ENCODE peak calls at places on chromosomes 1 and 21, in five cellular contexts. P is MM.1S, K is endothelial cell of umbilical vein, W is fibroblast of lung, Y is H9. H is an unnamed sample. For H4K20me1, the result is how much of the 10 kb centered on the place peaks cover.

GRCh38 chr21:38849776-38850175 is 44.0 kb downstream of the ETS2 start:
- DNase-seq in P (no peak), K (peak), W (no peak), Y (no peak), H (no peak)

GRCh38 chr1:30251451-30251850 is 471.9 kb downstream of the MATN1 start:
- DNase-seq in P (no peak), K (no peak), W (no peak), Y (no peak), H (no peak)

GRCh38 chr1:171257207-171258052 is 9.1 kb downstream of the FMO1 start:
- DNase-seq in P (peak), K (no peak), W (peak), Y (no peak), H (no peak)

GRCh38 chr1:115436596-115436995 is 98.5 kb upstream of the NGF start:
- DNase-seq in P (no peak), K (no peak), W (no peak), Y (no peak), H (no peak)

GRCh38 chr1:184791199-184791935 is 36.7 kb upstream of the EDEM3 start:
- DNase-seq in P (no peak), K (peak), W (peak), Y (no peak), H (no peak)

GRCh38 chr1:109823543-109824348 is 60.0 kb upstream of the EPS8L3 start:
- DNase-seq in P (no peak), K (no peak), W (peak), Y (no peak), H (peak)

GRCh38 chr1:94314222-94314858 is 77.0 kb upstream of the ARHGAP29 start:
- DNase-seq in P (no peak), K (no peak), W (no peak), Y (no peak), H (no peak)

GRCh38 chr1:203306970-203307541 is 1.7 kb downstream of the BTG2 start:
- DNase-seq in P (peak), K (peak), W (peak), Y (no peak), H (no peak)

GRCh38 chr1:27496604-27497155 is 6.7 kb upstream of the WASF2 start:
- DNase-seq in P (no peak), K (no peak), W (peak), Y (peak), H (no peak)

GRCh38 chr1:40630488-40631223 is 34.8 kb downstream of the RIMS3 start:
- DNase-seq in P (peak), K (peak), W (no peak), Y (peak), H (no peak)

DNA sequence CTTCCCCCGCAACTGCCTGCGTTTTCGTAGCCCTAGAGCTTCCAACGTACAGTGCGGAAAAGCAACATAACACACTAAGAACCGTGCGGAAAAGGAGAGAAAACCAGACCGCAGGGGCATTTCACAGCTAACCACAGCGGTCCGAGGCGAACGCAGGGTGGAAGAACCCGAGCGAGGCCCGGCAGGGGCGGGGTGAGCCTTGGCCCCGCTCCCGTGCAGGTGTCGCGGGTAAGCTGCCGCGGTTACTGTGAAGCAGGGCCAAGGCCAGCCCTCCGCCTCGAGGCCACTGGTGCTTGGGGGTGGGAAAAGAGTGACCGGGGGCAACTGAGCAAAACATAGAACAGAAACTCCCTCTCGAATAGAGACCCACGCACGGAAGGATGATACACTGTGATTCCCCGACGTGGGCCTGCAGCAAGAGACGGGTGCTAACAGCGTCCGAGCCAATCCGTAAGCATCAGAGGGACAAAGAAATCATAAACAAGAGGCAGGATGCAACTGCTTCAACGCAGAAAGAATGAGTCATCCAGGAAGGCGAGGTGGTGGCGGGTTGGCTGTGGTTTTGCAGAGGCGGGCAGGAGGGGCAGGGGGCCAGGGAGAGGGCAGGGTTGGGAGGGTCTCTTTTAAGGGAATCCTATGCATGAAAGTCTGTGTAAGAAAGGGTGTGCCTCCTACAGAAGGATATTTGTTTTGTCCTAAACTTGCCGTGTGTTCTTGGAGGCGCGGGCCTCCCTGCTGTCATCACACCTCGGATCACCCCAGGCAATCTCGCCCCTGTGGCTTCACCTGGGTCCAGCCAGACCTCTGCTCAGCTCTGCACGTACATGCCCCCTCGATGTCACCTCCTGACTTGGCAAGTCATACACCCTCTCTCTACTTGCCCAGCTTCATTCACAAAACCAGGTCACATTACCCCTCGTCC is 7.3 kb downstream of the GNG4 start:
- DNase-seq in P (no peak), K (peak), W (peak), Y (peak), H (peak)
- H4K20me1 ChIP-seq in P (under half), K (under half), W (under half), Y (under half), H (under half)

GRCh38 chr21:32756096-32756495 is 15.5 kb downstream of the PAXBP1 start:
- DNase-seq in P (no peak), K (no peak), W (no peak), Y (no peak), H (no peak)

GRCh38 chr21:32749662-32750061 is 21.8 kb upstream of the SYNJ1 start:
- DNase-seq in P (no peak), K (no peak), W (no peak), Y (no peak), H (no peak)

GRCh38 chr21:32757804-32758203 is 13.8 kb downstream of the PAXBP1 start:
- DNase-seq in P (no peak), K (no peak), W (no peak), Y (no peak), H (no peak)

GRCh38 chr21:32750405-32750804 is 21.1 kb downstream of the PAXBP1 start:
- DNase-seq in P (no peak), K (no peak), W (no peak), Y (no peak), H (no peak)

GRCh38 chr21:32753818-32754610 is 17.5 kb downstream of the PAXBP1 start:
- DNase-seq in P (no peak), K (no peak), W (no peak), Y (no peak), H (no peak)
- H3K27ac ChIP-seq in P (no peak), K (no peak), W (no peak), Y (no peak), H (no peak)

GRCh38 chr1:182410620-182411273 is 10.3 kb upstream of the TEDDM1 start:
- DNase-seq in P (no peak), K (no peak), W (no peak), Y (no peak), H (no peak)

GRCh38 chr1:182406006-182406405 is 5.5 kb upstream of the TEDDM1 start:
- DNase-seq in P (no peak), K (no peak), W (no peak), Y (no peak), H (no peak)

GRCh38 chr1:182407724-182408123 is 7.3 kb upstream of the TEDDM1 start:
- DNase-seq in P (no peak), K (no peak), W (no peak), Y (no peak), H (no peak)

GRCh38 chr1:182410138-182410537 is 9.7 kb upstream of the TEDDM1 start:
- DNase-seq in P (no peak), K (no peak), W (no peak), Y (no peak), H (no peak)

DNA sequence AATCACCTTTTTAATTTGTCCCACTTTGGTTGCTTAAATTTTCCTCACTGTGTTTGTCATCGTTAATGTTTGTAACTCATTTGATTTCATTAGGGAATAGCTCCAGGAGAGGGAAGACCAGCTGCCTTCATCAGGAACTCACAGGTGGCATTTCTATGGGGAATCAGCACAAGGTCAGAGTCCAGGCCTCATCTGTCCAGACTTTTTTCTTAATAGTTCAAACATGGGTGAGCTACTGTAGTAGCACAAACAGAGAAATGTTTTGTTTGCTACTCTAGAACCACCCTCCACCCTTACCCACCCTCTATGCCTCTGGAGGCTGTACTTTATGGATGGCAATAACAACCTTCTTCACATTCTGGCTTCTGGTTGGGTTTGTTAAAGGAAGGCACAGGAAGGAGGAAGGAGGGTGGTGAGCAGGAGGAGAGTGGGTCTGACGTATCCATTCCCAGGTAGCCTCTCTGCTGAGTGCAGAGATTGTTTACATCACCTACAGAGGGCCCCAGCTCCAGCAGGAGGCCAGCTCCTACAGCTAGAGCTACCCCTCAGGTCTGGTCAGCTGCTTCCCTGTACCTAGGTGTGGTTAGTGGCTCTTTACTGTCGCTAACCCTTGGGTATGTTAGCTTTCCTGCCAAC is 8.1 kb upstream of the TEDDM1 start:
- DNase-seq in P (no peak), K (no peak), W (no peak), Y (peak), H (no peak)
- TF ChIP-seq CTCF in P (no peak), K (no peak), W (no peak), Y (no peak), H (no peak)

DNA sequence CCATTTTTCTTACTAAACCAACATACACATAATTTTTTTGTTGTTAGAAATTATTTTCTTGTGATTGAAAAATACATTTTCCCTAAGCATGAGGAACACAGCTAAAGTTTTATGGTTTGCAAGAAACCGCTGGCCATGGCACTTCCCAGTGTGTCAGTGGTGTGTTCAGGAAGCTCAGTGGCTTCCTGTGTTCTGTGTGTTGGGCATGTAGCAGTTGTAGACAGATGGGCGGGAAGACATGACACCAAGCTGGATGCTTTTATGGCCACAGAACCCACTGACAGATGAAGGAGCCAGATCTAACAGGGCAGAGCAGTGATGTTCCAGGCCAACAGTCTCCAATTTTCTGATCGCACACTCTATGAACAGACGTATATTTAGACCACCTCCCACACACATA is 119.8 kb downstream of the GALNT2 start:
- DNase-seq in P (peak), K (no peak), W (no peak), Y (no peak), H (no peak)
- H4K20me1 ChIP-seq in P (under half), K (under half), W (under half), Y (under half), H (under half)

DNA sequence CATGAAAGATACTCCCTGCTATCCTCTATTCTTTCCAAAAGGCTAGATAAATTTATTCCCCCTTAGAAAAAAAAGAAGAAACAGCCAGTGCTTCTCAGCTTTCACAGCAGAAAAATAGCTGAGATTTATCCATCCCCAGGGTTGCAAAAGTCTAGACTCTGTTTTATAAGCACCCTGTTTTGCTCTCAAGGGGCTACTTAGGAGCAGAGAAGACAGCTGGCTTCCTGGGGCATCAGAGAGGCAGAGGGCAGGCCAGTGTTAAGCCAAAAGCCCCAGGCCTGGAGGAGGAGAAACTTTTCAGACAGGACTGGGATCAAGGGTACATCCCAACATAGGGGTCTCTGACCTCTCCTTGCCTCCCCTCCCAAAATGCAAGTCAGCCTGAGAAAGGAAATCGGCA is 3.9 kb downstream of the LAMB3 start:
- DNase-seq in P (no peak), K (no peak), W (no peak), Y (no peak), H (no peak)
- H3K27ac ChIP-seq in P (no peak), K (no peak), W (no peak), Y (no peak), H (peak)

GRCh38 chr1:42312576-42313212 is 22.3 kb downstream of the FOXJ3 start:
- DNase-seq in P (no peak), K (no peak), W (no peak), Y (no peak), H (no peak)

GRCh38 chr1:42313970-42314369 is 21.1 kb downstream of the FOXJ3 start:
- DNase-seq in P (no peak), K (no peak), W (no peak), Y (no peak), H (no peak)

GRCh38 chr1:42311897-42312296 is 23.1 kb downstream of the FOXJ3 start:
- DNase-seq in P (no peak), K (no peak), W (no peak), Y (no peak), H (no peak)

GRCh38 chr1:42306977-42307376 is 28.1 kb downstream of the FOXJ3 start:
- DNase-seq in P (no peak), K (no peak), W (no peak), Y (no peak), H (no peak)

GRCh38 chr1:42311138-42311537 is 23.9 kb downstream of the FOXJ3 start:
- DNase-seq in P (no peak), K (no peak), W (no peak), Y (no peak), H (no peak)
- TF ChIP-seq CTCF in P (no peak), K (no peak), W (no peak), Y (no peak), H (no peak)

DNA sequence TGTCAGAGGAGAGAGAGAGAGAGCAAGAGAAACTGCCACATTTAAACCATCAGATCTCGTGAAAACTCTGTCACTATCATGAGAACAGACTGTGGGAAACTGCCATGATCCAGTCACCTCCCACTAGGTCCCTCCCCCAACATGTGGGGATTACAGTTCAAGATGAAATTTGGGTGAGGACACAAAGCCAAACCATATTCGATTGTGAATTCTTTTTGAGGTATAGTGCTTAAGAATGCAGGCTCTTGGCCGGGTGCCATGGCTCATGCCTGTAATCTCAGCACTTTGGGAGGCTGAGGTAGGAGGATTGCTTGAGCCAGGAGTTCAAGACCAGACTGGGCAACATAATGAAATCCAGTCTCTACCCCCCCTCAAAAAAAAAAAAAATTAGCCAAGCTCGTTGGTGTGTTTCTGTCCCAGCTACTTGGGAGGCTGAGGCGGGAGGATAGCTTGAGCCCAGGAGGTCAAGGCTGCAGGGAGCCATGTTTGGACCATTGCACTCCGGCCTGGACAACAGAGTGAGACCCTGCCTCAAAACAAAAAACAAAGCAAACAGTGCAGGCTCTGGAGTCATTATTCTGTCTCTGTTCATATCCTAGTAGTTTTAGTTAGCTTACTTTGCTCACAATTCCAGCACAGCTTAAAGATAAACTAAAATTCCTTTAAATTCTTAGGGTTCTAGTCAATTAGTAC is 6.1 kb downstream of the ZCCHC17 start:
- DNase-seq in P (no peak), K (no peak), W (peak), Y (no peak), H (no peak)
- H4K20me1 ChIP-seq in P (under half), K (under half), W (under half), Y (under half), H (under half)

DNA sequence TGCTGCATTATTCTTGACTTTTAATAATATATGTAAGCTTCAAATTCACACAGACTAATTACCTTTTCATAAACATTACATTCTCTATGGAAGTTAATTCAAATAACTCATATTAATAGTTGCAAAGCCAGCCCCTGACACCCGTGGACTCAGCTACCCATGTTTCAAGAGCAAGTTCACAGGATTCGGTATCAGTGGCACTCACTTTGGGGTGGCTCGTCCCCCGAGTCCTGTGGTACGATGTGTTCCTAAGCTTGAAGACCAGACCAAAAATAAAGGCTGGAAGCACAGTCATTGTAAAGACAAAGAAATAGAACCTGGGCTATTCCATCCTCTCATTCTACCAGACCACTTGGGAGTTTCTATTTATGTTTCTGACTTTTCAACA is 70.9 kb downstream of the ITPKB start:
- DNase-seq in P (no peak), K (no peak), W (no peak), Y (no peak), H (no peak)
- H3K27ac ChIP-seq in P (no peak), K (no peak), W (no peak), Y (no peak), H (no peak)

DNA sequence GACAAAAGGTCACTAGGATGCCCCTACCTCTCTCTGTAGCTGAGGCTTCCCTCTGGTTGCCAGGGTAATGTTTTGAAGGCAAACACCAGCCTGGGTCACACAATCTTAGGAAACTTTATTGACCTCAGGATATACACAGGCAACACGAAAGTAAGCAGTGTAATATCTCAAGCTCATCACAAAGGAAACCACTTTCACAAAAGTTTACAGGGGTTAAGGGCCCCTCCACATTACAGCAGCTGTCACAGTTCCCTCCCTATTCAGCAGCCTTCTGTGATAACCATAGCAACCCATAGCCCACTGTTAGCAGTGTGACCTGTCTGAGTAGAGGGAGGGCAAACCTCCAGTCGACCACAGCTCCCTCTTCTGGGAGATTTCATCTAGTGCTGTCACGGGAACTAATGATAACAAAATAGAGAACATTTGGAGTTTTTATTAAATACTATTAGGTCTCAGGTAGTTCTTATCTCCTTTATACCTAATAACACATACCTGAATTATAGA is 149.8 kb downstream of the PTPRC start:
- DNase-seq in P (no peak), K (peak), W (peak), Y (peak), H (no peak)
- TF ChIP-seq CTCF in P (peak), K (peak), W (peak), Y (peak), H (no peak)

DNA sequence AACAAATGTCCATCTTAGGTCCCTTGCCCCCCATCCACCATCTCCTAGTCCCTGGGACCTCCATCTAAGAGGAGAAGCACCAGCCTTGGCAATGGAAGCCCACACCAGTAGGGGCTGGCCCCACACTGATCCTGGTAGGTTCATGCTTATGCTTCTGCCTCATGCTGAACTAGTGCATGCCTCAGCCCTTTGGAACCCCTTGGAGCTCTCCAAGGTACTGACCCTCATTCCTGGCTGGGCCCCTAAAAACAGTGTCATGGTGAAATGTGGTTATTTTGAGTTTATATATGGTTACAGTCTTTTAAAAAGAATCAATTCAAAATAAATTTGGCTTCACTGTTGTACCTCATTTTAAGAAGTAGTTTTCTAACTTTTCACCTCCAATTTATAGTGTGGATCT is 108.3 kb downstream of the HIVEP3 start:
- DNase-seq in P (peak), K (peak), W (peak), Y (peak), H (peak)
- H4K20me1 ChIP-seq in P (under half), K (under half), W (under half), Y (under half), H (under half)